ENCODE peak calls at places on chromosomes 6 and 20, in eight cellular contexts. L is left ventricle myocardium inferior; N is left cardiac atrium; I is tibial artery; M is stimulated activated CD4-positive, alpha-beta T cell treated with anti-CD3 and anti-CD28 coated beads, Interleukin-1b, Interleukin-23, amount 100 ng/mL, for 24 hours; U is CD8-positive, alpha-beta memory T cell; V is CD4-positive, alpha-beta T cell; H is activated T-helper 9 cell treated with anti-CD3 and anti-CD28 coated beads, Interleukin-2, amount 50 U/mL, for 16 hours. D is an unnamed sample.

GRCh38 chr6:157246771-157247484 is 76.4 kb downstream of the TMEM242 start:
- DNase-seq in U (no peak), N (peak; percentile 3), M (no peak), H (no peak), L (no peak), I (no peak), V (no peak), D (no peak)

GRCh38 chr6:3347826-3348225 is 89.1 kb downstream of the PSMG4 start:
- DNase-seq in M (no peak), H (no peak), U (no peak), V (no peak), L (no peak), I (no peak), N (no peak), D (no peak)

GRCh38 chr6:126475449-126475848 is 135.5 kb downstream of the CENPW start:
- DNase-seq in N (no peak), U (no peak), I (no peak), L (no peak), H (no peak), M (no peak), V (no peak), D (no peak)

GRCh38 chr6:147660334-147661311 is 152.1 kb downstream of the SAMD5 start:
- DNase-seq in U (no peak), M (no peak), V (no peak), H (no peak), N (no peak), I (no peak), L (no peak), D (no peak)

GRCh38 chr6:36444470-36444869 is 1.7 kb downstream of the KCTD20 start:
- DNase-seq in U (no peak), L (no peak), N (no peak), H (no peak), M (no peak), I (no peak), V (no peak), D (no peak)

GRCh38 chr20:37229300-37229699 is 32.3 kb downstream of the GHRH start:
- DNase-seq in I (no peak), L (no peak), M (no peak), U (no peak), V (no peak), N (no peak), H (no peak), D (no peak)

GRCh38 chr6:159252955-159253508 is 83.8 kb downstream of the FNDC1 start:
- DNase-seq in N (no peak), L (no peak), U (no peak), V (no peak), H (no peak), M (no peak), I (no peak), D (no peak)

GRCh38 chr6:137277971-137278602 is 58.9 kb upstream of the IFNGR1 start:
- DNase-seq in L (no peak), M (no peak), H (no peak), V (no peak), N (no peak), U (no peak), I (no peak), D (no peak)

GRCh38 chr20:63567382-63568169 is 6.5 kb downstream of the HELZ2 start:
- DNase-seq in N (peak; percentile 65), H (no peak), U (peak; percentile 44), M (no peak), L (no peak), V (peak; percentile 27), I (no peak), D (peak; percentile 53)

GRCh38 chr6:106039836-106040592 is 46.1 kb upstream of the PRDM1 start:
- DNase-seq in H (no peak), V (no peak), I (no peak), U (no peak), N (no peak), M (no peak), L (no peak), D (no peak)

GRCh38 chr6:154292855-154293519 is 63.6 kb downstream of the IPCEF1 start:
- DNase-seq in L (no peak), V (no peak), I (no peak), H (no peak), U (no peak), M (no peak), N (no peak), D (no peak)

GRCh38 chr20:33663161-33664084 is 1.3 kb downstream of the C20orf144 start:
- DNase-seq in I (peak; percentile 67), M (peak; percentile 77), U (peak; percentile 77), L (peak; percentile 86), H (peak; percentile 79), V (peak; percentile 84), N (peak; percentile 90), D (peak; percentile 89)

GRCh38 chr6:121886223-121886830 is 450.9 kb downstream of the GJA1 start:
- DNase-seq in L (no peak), H (no peak), M (no peak), U (no peak), V (no peak), I (no peak), N (no peak), D (no peak)

GRCh38 chr6:43246301-43247114 is 3.2 kb downstream of the TTBK1 start:
- DNase-seq in N (peak; percentile 77), M (no peak), V (no peak), H (no peak), U (no peak), I (no peak), L (peak; percentile 51), D (no peak)

GRCh38 chr6:1624071-1624847 is 14.5 kb downstream of the FOXC1 start:
- DNase-seq in V (no peak), U (no peak), H (no peak), N (peak; percentile 61), I (peak; percentile 77), M (no peak), L (no peak), D (no peak)

GRCh38 chr6:23874985-23875384 is 251.0 kb upstream of the NRSN1 start:
- DNase-seq in V (no peak), N (no peak), M (no peak), L (no peak), U (no peak), H (no peak), I (no peak), D (no peak)

GRCh38 chr20:9103955-9104354 is 35.1 kb downstream of the PLCB4 start:
- DNase-seq in M (no peak), L (no peak), I (no peak), V (no peak), U (no peak), N (no peak), H (no peak), D (no peak)

GRCh38 chr6:84669945-84670344 is 94.5 kb downstream of the TBX18 start:
- DNase-seq in U (no peak), V (no peak), M (no peak), N (no peak), H (no peak), I (no peak), L (no peak), D (no peak)

GRCh38 chr6:151635741-151636140 is 141.9 kb downstream of the CCDC170 start:
- DNase-seq in L (no peak), U (no peak), V (no peak), H (no peak), M (no peak), N (no peak), I (no peak), D (no peak)

GRCh38 chr6:71724456-71725180 is 161.7 kb upstream of the RIMS1 start:
- DNase-seq in H (no peak), M (no peak), N (no peak), I (no peak), V (no peak), U (no peak), L (no peak), D (no peak)

GRCh38 chr6:71929047-71929446 is 42.7 kb downstream of the RIMS1 start:
- DNase-seq in L (no peak), V (no peak), U (no peak), N (no peak), I (no peak), H (no peak), M (no peak), D (no peak)

GRCh38 chr6:33983721-33984465 is 162.0 kb downstream of the GRM4 start:
- DNase-seq in U (no peak), N (no peak), M (no peak), I (no peak), V (no peak), L (no peak), H (no peak), D (no peak)

GRCh38 chr6:140073456-140073855 is 699.0 kb upstream of the CITED2 start:
- DNase-seq in V (no peak), U (no peak), H (no peak), M (no peak), I (no peak), L (no peak), N (no peak), D (no peak)

GRCh38 chr6:73743556-73743955 is 47.6 kb downstream of the CD109 start:
- DNase-seq in L (no peak), N (no peak), U (no peak), I (no peak), H (no peak), V (no peak), M (no peak), D (no peak)

GRCh38 chr20:38728237-38728761 is 4.0 kb downstream of the SLC32A1 start:
- DNase-seq in H (no peak), V (no peak), L (no peak), M (no peak), U (no peak), N (no peak), I (no peak), D (no peak)

GRCh38 chr6:31727034-31727716 is 1.9 kb downstream of the DDAH2 start:
- DNase-seq in I (peak; percentile 41), N (no peak), L (no peak), H (no peak), U (no peak), M (no peak), V (no peak), D (no peak)

GRCh38 chr6:35084041-35084491 is 57.1 kb downstream of the TCP11 start:
- DNase-seq in M (no peak), V (no peak), I (peak; percentile 17), U (no peak), L (no peak), H (no peak), N (no peak), D (no peak)

GRCh38 chr6:156791261-156791850 is 14.2 kb downstream of the ARID1B start:
- DNase-seq in N (no peak), H (no peak), M (no peak), U (no peak), V (no peak), I (no peak), L (no peak), D (no peak)